ENCODE peak calls at places on chromosomes 11 and 22, in four cellular contexts. One of them, this sample, is unnamed.

GRCh38 chr11:69573751-69574382 is 67.1 kb upstream of the CCND1 start:
- DNase-seq in K562: no peak
- DNase-seq in GM12891: no peak
- DNase-seq in HepG2: no peak
- DNase-seq in this sample: no peak

GRCh38 chr11:2287102-2287501 is 14.6 kb downstream of the C11orf21 start:
- DNase-seq in GM12891: no peak
- DNase-seq in HepG2: no peak
- DNase-seq in K562: no peak
- DNase-seq in this sample: no peak

GRCh38 chr11:111303476-111303875 is 5.1 kb downstream of the POU2AF3 start:
- DNase-seq in HepG2: peak; percentile 41
- DNase-seq in K562: no peak
- DNase-seq in GM12891: no peak
- DNase-seq in this sample: no peak

GRCh38 chr11:8111636-8112035 is 30.6 kb downstream of the TUB start:
- DNase-seq in HepG2: no peak
- DNase-seq in K562: no peak
- DNase-seq in GM12891: no peak
- DNase-seq in this sample: no peak

GRCh38 chr11:126146454-126147192 is 64.8 kb downstream of the RPUSD4 start:
- DNase-seq in GM12891: peak; percentile 34
- DNase-seq in K562: no peak
- DNase-seq in HepG2: peak; percentile 84
- DNase-seq in this sample: no peak

GRCh38 chr11:514606-515005 is 7.6 kb upstream of the RNH1 start:
- DNase-seq in GM12891: no peak
- DNase-seq in K562: no peak
- DNase-seq in HepG2: no peak
- DNase-seq in this sample: no peak

GRCh38 chr22:22682807-22683667 is 38.6 kb downstream of the GGTLC2 start:
- DNase-seq in K562: no peak
- DNase-seq in HepG2: no peak
- DNase-seq in GM12891: no peak
- DNase-seq in this sample: no peak

GRCh38 chr11:13883042-13883441 is 79.5 kb upstream of the SPON1 start:
- DNase-seq in GM12891: no peak
- DNase-seq in K562: no peak
- DNase-seq in HepG2: no peak
- DNase-seq in this sample: peak; percentile 7

GRCh38 chr11:108221401-108221800 is 1.0 kb downstream of the NPAT start:
- DNase-seq in HepG2: no peak
- DNase-seq in GM12891: no peak
- DNase-seq in K562: no peak
- DNase-seq in this sample: no peak

GRCh38 chr11:69215784-69216415 is 60.2 kb downstream of the SMIM38 start:
- DNase-seq in HepG2: no peak
- DNase-seq in GM12891: no peak
- DNase-seq in K562: no peak
- DNase-seq in this sample: no peak

GRCh38 chr11:34624069-34624468 is 3.2 kb downstream of the EHF start:
- DNase-seq in K562: no peak
- DNase-seq in HepG2: no peak
- DNase-seq in GM12891: no peak
- DNase-seq in this sample: no peak

GRCh38 chr22:25970348-25970995 is 198.8 kb upstream of the SEZ6L start:
- DNase-seq in GM12891: no peak
- DNase-seq in K562: no peak
- DNase-seq in HepG2: no peak
- DNase-seq in this sample: no peak

GRCh38 chr11:108117746-108118371 is 3.5 kb upstream of the ACAT1 start:
- DNase-seq in HepG2: peak; percentile 46
- DNase-seq in K562: peak; percentile 20
- DNase-seq in GM12891: no peak
- DNase-seq in this sample: no peak

GRCh38 chr22:41367680-41368542 is 13.8 kb upstream of the TEF start:
- DNase-seq in K562: no peak
- DNase-seq in GM12891: no peak
- DNase-seq in HepG2: peak; percentile 39
- DNase-seq in this sample: no peak

GRCh38 chr22:37300551-37301017 is 18.3 kb downstream of the CYTH4 start:
- DNase-seq in K562: no peak
- DNase-seq in GM12891: peak; percentile 59
- DNase-seq in HepG2: no peak
- DNase-seq in this sample: no peak

GRCh38 chr11:72624496-72625201 is 49.6 kb downstream of the PDE2A start:
- DNase-seq in GM12891: no peak
- DNase-seq in K562: no peak
- DNase-seq in HepG2: no peak
- DNase-seq in this sample: no peak

GRCh38 chr11:120564573-120565301 is 53.2 kb downstream of the GRIK4 start:
- DNase-seq in HepG2: no peak
- DNase-seq in K562: peak; percentile 35
- DNase-seq in GM12891: peak; percentile 81
- DNase-seq in this sample: peak; percentile 79

GRCh38 chr11:60771146-60771545 is 14.0 kb upstream of the MS4A10 start:
- DNase-seq in HepG2: no peak
- DNase-seq in K562: no peak
- DNase-seq in GM12891: no peak
- DNase-seq in this sample: no peak

GRCh38 chr22:46878549-46878948 is 116.1 kb downstream of the TBC1D22A start:
- DNase-seq in K562: peak; percentile 41
- DNase-seq in HepG2: no peak
- DNase-seq in GM12891: no peak
- DNase-seq in this sample: no peak

GRCh38 chr11:129374993-129375721 is 491 bp upstream of the BARX2 start:
- DNase-seq in K562: no peak
- DNase-seq in GM12891: no peak
- DNase-seq in HepG2: no peak
- DNase-seq in this sample: peak; percentile 7

GRCh38 chr11:28146123-28146751 is 38.0 kb downstream of the METTL15 start:
- DNase-seq in HepG2: peak; percentile 59
- DNase-seq in K562: peak; percentile 9
- DNase-seq in GM12891: no peak
- DNase-seq in this sample: no peak

GRCh38 chr11:65558002-65558784 is at the start of gene LTBP3:
- DNase-seq in K562: peak; percentile 87
- DNase-seq in GM12891: peak; percentile 70
- DNase-seq in HepG2: peak; percentile 68
- DNase-seq in this sample: peak; percentile 75

GRCh38 chr22:24833881-24834495 is 28.0 kb downstream of the SGSM1 start:
- DNase-seq in K562: no peak
- DNase-seq in HepG2: no peak
- DNase-seq in GM12891: no peak
- DNase-seq in this sample: no peak

GRCh38 chr11:22430286-22430685 is 92.1 kb downstream of the SLC17A6 start:
- DNase-seq in K562: no peak
- DNase-seq in HepG2: no peak
- DNase-seq in GM12891: no peak
- DNase-seq in this sample: no peak

GRCh38 chr11:134949121-134949591 is 537.1 kb upstream of the B3GAT1 start:
- DNase-seq in HepG2: peak; percentile 35
- DNase-seq in GM12891: no peak
- DNase-seq in K562: no peak
- DNase-seq in this sample: no peak

GRCh38 chr11:43579171-43579918 is 101.2 kb upstream of the HSD17B12 start:
- DNase-seq in GM12891: no peak
- DNase-seq in HepG2: no peak
- DNase-seq in K562: peak; percentile 41
- DNase-seq in this sample: peak; percentile 60

GRCh38 chr22:27150530-27150909 is 493.1 kb downstream of the MIAT start:
- DNase-seq in GM12891: no peak
- DNase-seq in K562: no peak
- DNase-seq in HepG2: no peak
- DNase-seq in this sample: no peak

GRCh38 chr11:126357969-126358762 is 2.7 kb downstream of the ST3GAL4 start:
- DNase-seq in GM12891: no peak
- DNase-seq in HepG2: peak; percentile 28
- DNase-seq in K562: no peak
- DNase-seq in this sample: no peak

GRCh38 chr11:72657356-72657755 is 16.9 kb downstream of the PDE2A start:
- DNase-seq in GM12891: no peak
- DNase-seq in HepG2: no peak
- DNase-seq in K562: no peak
- DNase-seq in this sample: no peak

GRCh38 chr11:102911758-102912481 is 37.1 kb upstream of the MMP12 start:
- DNase-seq in HepG2: no peak
- DNase-seq in K562: no peak
- DNase-seq in GM12891: no peak
- DNase-seq in this sample: no peak

GRCh38 chr11:102912482-102912830 is 37.7 kb upstream of the MMP12 start:
- DNase-seq in K562: no peak
- DNase-seq in HepG2: no peak
- DNase-seq in GM12891: no peak
- DNase-seq in this sample: no peak

GRCh38 chr11:102920118-102920684 is 35.3 kb downstream of the MMP13 start:
- DNase-seq in K562: no peak
- DNase-seq in HepG2: no peak
- DNase-seq in GM12891: no peak
- DNase-seq in this sample: no peak

GRCh38 chr11:102915044-102915375 is 40.2 kb upstream of the MMP12 start:
- DNase-seq in HepG2: no peak
- DNase-seq in K562: no peak
- DNase-seq in GM12891: no peak
- DNase-seq in this sample: no peak

DNA sequence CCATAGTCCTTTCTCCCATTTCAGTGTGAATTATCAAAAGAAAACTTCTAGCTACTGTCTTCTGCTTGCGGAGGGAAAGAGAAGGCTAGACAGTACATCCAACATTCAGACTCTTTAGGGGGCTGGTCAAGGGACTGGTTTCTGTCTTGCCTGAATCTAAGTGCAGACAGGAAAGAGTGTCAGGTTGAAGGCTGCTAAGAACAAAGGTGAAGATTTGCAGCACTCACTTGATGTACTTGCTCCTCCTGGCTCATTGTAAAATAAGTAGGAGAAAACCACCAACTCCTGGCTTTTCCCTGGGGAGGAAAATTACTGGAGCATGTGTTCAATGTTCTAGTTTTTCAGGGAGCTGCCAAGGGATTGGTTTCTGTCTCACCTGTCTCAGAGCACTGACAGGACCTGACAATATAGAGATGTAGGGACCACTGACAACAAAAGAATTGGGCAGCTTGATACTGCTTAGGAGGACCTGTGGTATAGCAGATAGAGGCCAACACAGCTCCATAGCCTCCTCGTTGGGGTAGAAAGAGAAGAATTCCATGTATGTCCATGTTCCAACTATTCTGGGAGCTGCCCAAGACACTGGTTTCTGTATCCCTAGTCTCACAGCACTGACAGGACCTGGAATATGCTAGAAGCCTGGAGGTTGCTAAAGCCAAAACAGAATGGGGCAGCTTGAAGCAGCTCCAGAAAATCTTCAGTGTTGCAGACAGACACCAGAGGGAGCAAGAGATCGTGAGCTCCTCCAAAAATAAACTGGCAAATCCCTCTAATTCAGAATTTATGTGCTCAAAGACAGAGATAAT is 39.7 kb upstream of the MMP12 start:
- DNase-seq in GM12891: no peak
- DNase-seq in HepG2: peak; percentile 4
- DNase-seq in K562: no peak
- DNase-seq in this sample: no peak
- TF ChIP-seq POLR2AphosphoS5 in GM12891: no peak
- TF ChIP-seq POLR2AphosphoS5 in HepG2: no peak
- TF ChIP-seq POLR2AphosphoS5 in K562: no peak
- TF ChIP-seq POLR2AphosphoS5 in this sample: no peak

GRCh38 chr11:122617297-122617696 is 38.2 kb upstream of the UBASH3B start:
- DNase-seq in K562: no peak
- DNase-seq in GM12891: no peak
- DNase-seq in HepG2: no peak
- DNase-seq in this sample: no peak

GRCh38 chr11:122612123-122612824 is 43.2 kb upstream of the UBASH3B start:
- DNase-seq in HepG2: no peak
- DNase-seq in GM12891: no peak
- DNase-seq in K562: no peak
- DNase-seq in this sample: no peak

GRCh38 chr11:122619757-122620156 is 35.8 kb upstream of the UBASH3B start:
- DNase-seq in GM12891: no peak
- DNase-seq in K562: no peak
- DNase-seq in HepG2: no peak
- DNase-seq in this sample: no peak

GRCh38 chr11:122618927-122619326 is 36.6 kb upstream of the UBASH3B start:
- DNase-seq in K562: no peak
- DNase-seq in GM12891: no peak
- DNase-seq in HepG2: no peak
- DNase-seq in this sample: no peak

GRCh38 chr11:122617926-122618325 is 37.6 kb upstream of the UBASH3B start:
- DNase-seq in HepG2: peak; percentile 36
- DNase-seq in GM12891: no peak
- DNase-seq in K562: no peak
- DNase-seq in this sample: no peak
- TF ChIP-seq TAF1 in HepG2: no peak
- TF ChIP-seq TAF1 in GM12891: no peak
- TF ChIP-seq TAF1 in K562: no peak
- TF ChIP-seq TAF1 in this sample: no peak

DNA sequence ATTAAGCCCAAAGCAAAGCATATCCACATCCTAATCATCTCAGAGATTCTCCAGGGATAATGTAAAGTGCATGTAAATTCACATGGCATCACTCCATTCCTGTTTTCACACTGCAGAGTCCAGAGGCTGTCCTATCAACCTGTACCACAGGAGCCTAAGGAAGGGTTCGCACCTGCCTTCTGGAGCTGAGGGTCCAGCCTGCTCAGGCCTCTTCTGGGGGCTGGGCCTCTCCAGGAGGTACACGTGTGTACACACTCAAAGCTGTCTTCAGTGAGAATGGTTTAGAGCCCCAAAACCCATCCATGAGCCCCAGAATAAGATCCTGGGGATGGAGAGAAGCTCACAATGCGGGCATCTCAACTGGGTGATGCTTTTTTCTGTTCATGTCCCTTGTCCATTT is 23.9 kb downstream of the PI4KA start:
- DNase-seq in GM12891: no peak
- DNase-seq in K562: peak; percentile 43
- DNase-seq in HepG2: no peak
- DNase-seq in this sample: no peak
- TF ChIP-seq POLR2A in GM12891: no peak
- TF ChIP-seq POLR2A in K562: no peak
- TF ChIP-seq POLR2A in HepG2: no peak
- TF ChIP-seq POLR2A in this sample: no peak

GRCh38 chr22:31347251-31348008 is 1.3 kb upstream of the PATZ1 start:
- DNase-seq in HepG2: peak; percentile 64
- DNase-seq in GM12891: peak; percentile 58
- DNase-seq in K562: no peak
- DNase-seq in this sample: peak; percentile 54
- TF ChIP-seq POLR2AphosphoS5 in HepG2: peak; percentile 48
- TF ChIP-seq POLR2AphosphoS5 in GM12891: no peak
- TF ChIP-seq POLR2AphosphoS5 in K562: no peak
- TF ChIP-seq POLR2AphosphoS5 in this sample: peak; percentile 67

GRCh38 chr22:39503590-39503989 is 1.5 kb downstream of the MIEF1 start:
- DNase-seq in HepG2: no peak
- DNase-seq in K562: no peak
- DNase-seq in GM12891: no peak
- DNase-seq in this sample: no peak
- TF ChIP-seq TAF1 in HepG2: no peak
- TF ChIP-seq TAF1 in K562: no peak
- TF ChIP-seq TAF1 in GM12891: no peak
- TF ChIP-seq TAF1 in this sample: no peak

This sample was measured in GM12892.